ENCODE peak calls at places on chromosomes 3 and 15, in ten cellular contexts. T is choroid plexus epithelial cell; H is tibial nerve; D is RPMI8226; J is activated T-helper 9 cell treated with anti-CD3 and anti-CD28 coated beads, Interleukin-2, amount 50 U/mL, for 16 hours; L is NCI-H1092; S is endothelial cell; O is stimulated activated CD4-positive, alpha-beta T cell treated with anti-CD3 and anti-CD28 coated beads, Interleukin-1b, Interleukin-23, amount 100 ng/mL, for 24 hours; P is stimulated activated effector memory CD8-positive, alpha-beta T cell treated with anti-CD3 and anti-CD28 coated beads, Interleukin-12 subunit alpha, Interleukin-12 subunit beta, amount 100 ng/mL, for 72 hours; F is AG04450. W is an unnamed sample.

GRCh38 chr3:59692117-59692516 is 642.3 kb upstream of the CFAP20DC start:
- DNase-seq in T (no peak), H (no peak), D (no peak), J (no peak), L (no peak), S (no peak), O (no peak), P (no peak), F (no peak), W (no peak)

GRCh38 chr15:71747128-71748083 is 62.9 kb upstream of the NR2E3 start:
- DNase-seq in T (peak), H (no peak), D (peak), J (no peak), L (no peak), S (no peak), O (no peak), P (no peak), F (peak), W (no peak)

GRCh38 chr3:34419801-34420200 is 621.4 kb downstream of the PDCD6IP start:
- DNase-seq in T (no peak), H (no peak), D (peak), J (no peak), L (no peak), S (peak), O (no peak), P (no peak), F (no peak), W (peak)

GRCh38 chr15:29449136-29449535 is 179.5 kb upstream of the NSMCE3 start:
- DNase-seq in T (no peak), H (no peak), D (peak), J (no peak), L (no peak), S (peak), O (no peak), P (no peak), F (no peak), W (peak)

GRCh38 chr3:150202696-150203095 is 205.4 kb upstream of the TSC22D2 start:
- DNase-seq in T (no peak), H (no peak), D (no peak), J (no peak), L (no peak), S (no peak), O (no peak), P (no peak), F (no peak), W (no peak)

GRCh38 chr3:64244011-64244942 is 19.0 kb upstream of the PRICKLE2 start:
- DNase-seq in T (peak), H (no peak), D (peak), J (no peak), L (no peak), S (no peak), O (no peak), P (no peak), F (no peak), W (peak)

GRCh38 chr3:47344971-47345370 is 35.9 kb upstream of the PTPN23 start:
- DNase-seq in T (no peak), H (no peak), D (no peak), J (no peak), L (no peak), S (no peak), O (no peak), P (no peak), F (no peak), W (no peak)

GRCh38 chr3:129357616-129358015 is 70.8 kb downstream of the EFCAB12 start:
- DNase-seq in T (no peak), H (no peak), D (no peak), J (no peak), L (no peak), S (no peak), O (no peak), P (no peak), F (no peak), W (no peak)

GRCh38 chr3:64152100-64152499 is 73.2 kb downstream of the PRICKLE2 start:
- DNase-seq in T (peak), H (no peak), D (no peak), J (no peak), L (no peak), S (no peak), O (no peak), P (no peak), F (peak), W (no peak)

GRCh38 chr15:83650831-83651230 is 3.1 kb upstream of the ADAMTSL3 start:
- DNase-seq in T (no peak), H (no peak), D (no peak), J (no peak), L (no peak), S (no peak), O (no peak), P (no peak), F (no peak), W (no peak)